ENCODE peak calls at places on chromosomes 11 and 22, in five cellular contexts. B is DND-41, U is neuronal stem cell, I is A549, P is astrocyte. N is an unnamed sample.
A peak's percentile ranks its signal among the peaks of the same experiment; 100 is the strongest.

GRCh38 chr11:16603890-16604783 is 134.3 kb upstream of the C11orf58 start:
- DNase-seq in B (no peak), U (peak; percentile 42), I (no peak), P (peak; percentile 22), N (no peak)

GRCh38 chr11:118281284-118281683 is 17.2 kb upstream of the MPZL2 start:
- DNase-seq in B (no peak), U (no peak), I (no peak), P (no peak), N (no peak)

GRCh38 chr11:12234216-12234615 is 123.8 kb downstream of the MICAL2 start:
- DNase-seq in B (no peak), U (no peak), I (no peak), P (peak; percentile 52), N (no peak)

GRCh38 chr11:116990061-116990473 is 108.2 kb downstream of the SIK3 start:
- DNase-seq in B (no peak), U (no peak), I (no peak), P (peak; percentile 96), N (no peak)

GRCh38 chr11:44030276-44030932 is 17.4 kb upstream of the ACCSL start:
- DNase-seq in B (no peak), U (peak; percentile 15), I (no peak), P (peak; percentile 89), N (no peak)

GRCh38 chr11:96207459-96208449 is 135.2 kb downstream of the MAML2 start:
- DNase-seq in B (peak; percentile 41), U (no peak), I (no peak), P (no peak), N (no peak)

GRCh38 chr22:25774575-25775026 is 32.6 kb downstream of the MYO18B start:
- DNase-seq in B (peak; percentile 35), U (peak; percentile 44), I (no peak), P (no peak), N (peak; percentile 69)

GRCh38 chr22:42271191-42271813 is 849 bp upstream of the TCF20 start:
- DNase-seq in B (no peak), U (no peak), I (no peak), P (no peak), N (no peak)

GRCh38 chr22:50481440-50482106 is at the start of gene ADM2:
- DNase-seq in B (no peak), U (peak; percentile 49), I (peak; percentile 47), P (no peak), N (no peak)

DNA sequence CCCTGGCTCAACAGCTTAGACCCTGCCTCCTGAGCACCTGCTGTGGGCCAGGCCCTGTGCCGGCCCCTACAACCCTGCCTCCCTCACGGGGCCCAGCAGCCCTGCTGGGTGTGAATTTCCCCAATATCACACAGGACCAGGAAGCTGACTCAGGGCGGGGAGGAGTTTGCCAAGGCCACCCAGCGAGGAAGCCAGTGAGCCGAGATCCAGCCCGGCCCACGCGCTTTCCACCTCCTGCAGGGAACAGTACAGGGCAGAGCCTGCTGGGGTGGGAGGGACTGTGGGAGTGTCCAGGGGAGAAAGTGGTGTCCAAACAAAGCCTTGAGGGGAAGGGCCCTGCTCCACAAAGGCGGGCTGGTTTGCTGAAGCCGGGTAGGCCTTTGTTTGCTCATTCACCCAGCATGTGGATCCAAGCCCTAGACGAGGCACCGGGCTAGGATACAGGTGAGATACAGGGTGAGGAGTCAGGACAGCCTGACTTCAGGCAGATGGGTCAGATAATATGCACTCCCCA is 26.8 kb downstream of the RPL3 start:
- DNase-seq in B (no peak), U (peak; percentile 45), I (peak; percentile 81), P (peak; percentile 93), N (no peak)
- H3K4me2 ChIP-seq in B (no peak overlapping the region), U (no peak overlapping the region), I (peak overlapping the region; percentile 64), P (peak overlapping the region; percentile 66), N (no peak overlapping the region)

GRCh38 chr11:57311109-57311936 is 13.4 kb downstream of the TNKS1BP1 start:
- DNase-seq in B (peak; percentile 93), U (peak; percentile 75), I (peak; percentile 98), P (peak; percentile 95), N (no peak)
- H3K4me1 ChIP-seq in B (peaks cover 17% of the 10 kb centered on the region), U (peaks cover 18% of the 10 kb centered on the region), I (peaks cover 48% of the 10 kb centered on the region), P (peaks cover 48% of the 10 kb centered on the region), N (peaks cover 3% of the 10 kb centered on the region)

DNA sequence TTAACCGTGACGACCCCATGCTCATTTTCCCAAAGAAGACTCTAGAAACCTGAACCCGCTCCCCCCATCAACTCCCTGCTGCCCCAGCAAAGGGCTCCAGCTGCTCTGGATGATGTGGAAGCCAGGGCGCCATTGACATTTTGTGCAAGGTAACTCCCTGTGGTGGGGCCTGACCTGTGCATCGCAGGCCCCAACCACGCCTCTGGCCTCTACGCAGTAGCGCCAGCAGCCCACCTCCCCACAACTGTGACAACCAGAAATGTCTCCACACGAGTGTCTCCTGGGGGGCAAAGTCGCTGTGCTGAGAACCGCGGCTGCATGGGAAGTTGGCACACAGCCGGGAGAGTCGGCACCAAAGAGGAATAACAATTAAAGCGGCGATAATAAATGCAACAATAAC is 86.9 kb upstream of the PRR5 start:
- DNase-seq in B (no peak), U (no peak), I (no peak), P (no peak), N (no peak)
- H3K4me3 ChIP-seq in B (no peak overlapping the region), U (no peak overlapping the region), I (no peak overlapping the region), P (no peak overlapping the region), N (no peak overlapping the region)

GRCh38 chr11:5297671-5298070 is 4.1 kb downstream of the OR51B4 start:
- DNase-seq in B (no peak), U (no peak), I (no peak), P (no peak), N (no peak)
- H3K4me2 ChIP-seq in B (no peak overlapping the region), U (no peak overlapping the region), I (no peak overlapping the region), P (no peak overlapping the region), N (no peak overlapping the region)

GRCh38 chr11:1258401-1259075 is 35.7 kb downstream of the MUC5B start:
- DNase-seq in B (no peak), U (no peak), I (no peak), P (no peak), N (no peak)
- H3K4me1 ChIP-seq in B (peaks cover 18% of the 10 kb centered on the region), U (peaks cover 15% of the 10 kb centered on the region), I (peaks cover 17% of the 10 kb centered on the region), P (no peaks in the 10 kb centered on the region), N (peaks cover 16% of the 10 kb centered on the region)

DNA sequence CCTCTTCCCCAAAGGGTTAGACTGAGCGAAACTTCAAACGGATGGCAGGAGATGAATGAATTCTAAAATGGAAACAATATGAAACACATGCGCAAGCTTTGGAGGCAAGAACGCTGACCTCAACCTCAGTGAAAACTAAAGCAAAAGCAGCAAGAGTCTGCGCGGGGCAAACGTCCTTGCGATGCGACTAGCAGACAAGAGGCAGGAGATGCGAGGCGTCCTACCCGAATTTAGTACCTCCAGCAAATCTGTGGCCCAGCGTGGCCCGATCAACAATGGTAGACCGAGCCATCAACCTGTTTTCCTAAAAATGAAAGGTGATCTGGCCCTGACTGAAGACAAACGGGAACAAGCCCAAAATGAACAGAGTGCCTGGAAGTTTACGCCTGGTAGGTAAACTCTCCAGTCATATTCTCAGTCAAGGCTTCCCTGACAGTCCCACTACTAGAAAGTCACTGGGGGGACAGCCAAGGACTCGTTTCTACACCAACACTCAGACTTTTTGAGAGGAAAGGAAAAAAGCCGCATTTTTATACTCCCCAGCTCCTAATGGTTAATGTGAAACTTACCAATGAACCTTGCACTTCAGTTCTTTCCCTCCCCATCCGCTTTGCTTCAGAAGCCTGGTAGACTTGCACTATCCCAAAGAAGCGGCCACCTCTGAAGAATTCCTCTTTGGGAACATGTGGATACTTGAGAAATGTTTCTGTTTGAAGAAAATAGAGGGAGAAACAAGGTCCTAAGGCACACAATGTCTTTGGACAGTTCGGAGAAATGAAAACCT is 11.5 kb downstream of the MMP3 start:
- DNase-seq in B (no peak), U (no peak), I (no peak), P (no peak), N (no peak)
- H3K4me3 ChIP-seq in B (no peak overlapping the region), U (no peak overlapping the region), I (no peak overlapping the region), P (no peak overlapping the region), N (no peak overlapping the region)

N was measured in Karpas-422.